ENCODE peak calls at places on chromosomes 2 and 18, in six cellular contexts. H, X, K, F, M and P are unnamed samples.
A peak's percentile ranks its signal among the peaks of the same experiment; 100 is the strongest.

GRCh38 chr2:146927080-146927714 is 917.6 kb upstream of the ACVR2A start:
- DNase-seq in H (no peak), X (no peak), K (no peak), F (peak; percentile 27), M (peak; percentile 85), P (peak; percentile 76)

GRCh38 chr2:165837122-165837521 is 43.1 kb upstream of the GALNT3 start:
- DNase-seq in H (no peak), X (no peak), K (no peak), F (no peak), M (no peak), P (no peak)

GRCh38 chr2:26148501-26148900 is 24.4 kb upstream of the GAREM2 start:
- DNase-seq in H (no peak), X (no peak), K (no peak), F (no peak), M (no peak), P (no peak)

GRCh38 chr18:36501100-36501499 is 203.6 kb downstream of the FHOD3 start:
- DNase-seq in H (no peak), X (no peak), K (no peak), F (no peak), M (no peak), P (no peak)

GRCh38 chr2:212107989-212108388 is 430.6 kb downstream of the ERBB4 start:
- DNase-seq in H (no peak), X (no peak), K (no peak), F (no peak), M (no peak), P (no peak)

GRCh38 chr2:175742367-175742766 is 259.7 kb downstream of the LNPK start:
- DNase-seq in H (no peak), X (no peak), K (no peak), F (no peak), M (peak; percentile 42), P (no peak)

GRCh38 chr18:27114842-27115241 is 70.3 kb downstream of the CHST9 start:
- DNase-seq in H (no peak), X (no peak), K (no peak), F (no peak), M (no peak), P (no peak)

GRCh38 chr18:63247506-63248394 is 71.8 kb downstream of the BCL2 start:
- DNase-seq in H (no peak), X (no peak), K (no peak), F (no peak), M (no peak), P (no peak)

GRCh38 chr2:207768168-207768890 is 1.4 kb downstream of the FZD5 start:
- DNase-seq in H (peak; percentile 86), X (peak; percentile 87), K (peak; percentile 25), F (peak; percentile 61), M (peak; percentile 34), P (peak; percentile 37)

GRCh38 chr2:126674075-126674744 is 18.3 kb downstream of the GYPC start:
- DNase-seq in H (no peak), X (no peak), K (no peak), F (no peak), M (no peak), P (no peak)
- TF ChIP-seq CTCF in H (no peak), X (no peak), K (no peak), F (no peak), M (no peak), P (no peak)

DNA sequence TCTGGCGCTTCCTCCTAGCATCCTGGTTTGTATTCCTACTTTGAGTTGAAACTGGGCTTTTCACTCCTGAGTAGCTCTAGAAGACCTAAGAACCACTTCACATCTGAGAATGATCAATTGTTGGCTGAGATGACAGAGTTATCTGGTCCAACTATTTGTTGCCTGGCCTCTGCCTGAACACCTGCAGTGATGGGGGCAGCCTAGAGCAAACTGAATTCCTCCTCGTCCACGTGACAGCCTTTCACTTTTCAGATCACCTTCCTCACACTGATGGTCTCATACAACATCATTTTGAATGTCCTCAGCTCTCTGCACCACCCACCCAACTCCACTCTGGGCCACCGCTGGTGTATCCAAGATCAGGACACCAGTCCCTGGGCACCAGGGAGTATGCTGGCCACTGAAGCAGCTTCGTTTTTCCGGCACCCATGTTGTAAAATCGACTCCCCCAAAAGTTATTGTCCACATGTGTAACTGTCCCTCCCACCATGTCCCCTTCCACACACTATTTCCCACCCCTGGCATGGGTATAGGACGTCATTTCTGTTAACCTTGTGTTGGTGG is 96.5 kb downstream of the TGOLN2 start:
- DNase-seq in H (no peak), X (no peak), K (no peak), F (no peak), M (no peak), P (no peak)
- TF ChIP-seq CTCF in H (no peak), X (no peak), K (no peak), F (no peak), M (no peak), P (no peak)

DNA sequence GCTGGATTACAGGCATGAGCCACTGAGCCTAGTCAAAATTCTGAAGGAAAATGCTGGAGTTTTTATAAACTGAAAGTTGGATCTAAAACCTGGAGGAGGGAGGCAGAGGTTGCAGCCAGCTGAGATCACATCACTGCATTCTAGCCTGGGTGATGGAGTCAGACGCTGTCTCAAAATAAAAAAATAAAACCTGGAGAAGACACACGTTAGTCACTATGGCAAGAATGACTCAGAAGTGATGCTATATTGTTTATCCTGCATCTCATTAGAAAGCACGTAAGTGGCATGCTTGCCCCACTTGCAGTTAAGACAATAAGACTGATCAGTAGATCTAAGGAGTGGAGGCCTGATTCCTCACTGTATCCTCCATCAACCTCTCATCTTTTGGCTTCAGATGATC is 106.6 kb upstream of the STON1 start:
- DNase-seq in H (no peak), X (no peak), K (no peak), F (no peak), M (peak; percentile 56), P (no peak)
- TF ChIP-seq CTCF in H (no peak), X (no peak), K (no peak), F (no peak), M (no peak), P (no peak)

GRCh38 chr2:191012845-191013616 is 940 bp downstream of the STAT1 start:
- DNase-seq in H (no peak), X (no peak), K (no peak), F (no peak), M (peak; percentile 49), P (no peak)

GRCh38 chr2:191013617-191013875 is 425 bp downstream of the STAT1 start:
- DNase-seq in H (no peak), X (no peak), K (no peak), F (no peak), M (no peak), P (no peak)

GRCh38 chr2:191014653-191015020 is 666 bp upstream of the STAT1 start:
- DNase-seq in H (no peak), X (no peak), K (no peak), F (no peak), M (no peak), P (no peak)

GRCh38 chr2:191015229-191015628 is 1.3 kb upstream of the STAT1 start:
- DNase-seq in H (no peak), X (no peak), K (no peak), F (no peak), M (no peak), P (no peak)

DNA sequence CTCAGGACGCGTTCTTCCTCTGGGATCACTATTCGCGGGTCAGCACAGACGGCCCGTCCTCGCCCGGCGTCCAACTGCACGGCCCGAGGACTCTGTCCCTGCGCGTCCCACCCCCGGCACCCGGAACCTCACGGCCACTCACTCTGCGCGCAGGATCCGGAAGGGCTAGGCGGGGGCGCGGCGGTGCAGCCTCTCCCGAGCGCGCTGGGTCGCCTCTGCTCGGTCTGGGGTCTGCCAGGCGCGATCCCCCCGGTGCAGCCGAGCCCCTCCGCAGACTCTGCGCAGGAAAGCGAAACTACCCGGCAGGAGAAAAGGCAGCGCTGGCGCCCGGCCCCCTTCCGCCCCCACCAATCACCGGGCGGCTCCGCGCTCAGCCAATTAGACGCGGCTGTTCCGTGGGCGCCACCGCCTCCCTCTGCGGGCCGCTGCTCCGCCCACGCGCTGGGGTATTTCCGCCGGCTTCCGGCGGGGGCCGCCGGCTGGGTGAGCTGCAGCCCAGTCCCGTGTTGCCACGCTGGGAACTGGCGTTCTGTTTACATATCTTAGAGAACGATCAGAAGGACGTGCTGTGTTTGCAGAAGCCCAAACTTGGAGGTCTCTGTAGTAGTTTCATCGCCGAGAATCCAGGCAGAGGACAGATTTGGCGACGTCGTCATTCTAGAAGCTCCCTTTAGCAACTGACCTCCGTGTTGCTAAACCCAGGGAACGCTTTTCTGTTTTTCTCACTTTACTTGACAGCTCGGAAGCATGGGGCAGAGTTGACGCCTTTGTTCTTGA is at the start of gene STAT1:
- DNase-seq in H (peak; percentile 97), X (peak; percentile 96), K (peak; percentile 92), F (peak; percentile 95), M (peak; percentile 90), P (peak; percentile 97)
- TF ChIP-seq CTCF in H (peak; percentile 48), X (no peak), K (no peak), F (peak; percentile 41), M (no peak), P (no peak)

GRCh38 chr2:37417321-37417720 is 72.9 kb downstream of the QPCT start:
- DNase-seq in H (no peak), X (no peak), K (no peak), F (no peak), M (no peak), P (no peak)

GRCh38 chr2:37412201-37412600 is 67.8 kb downstream of the QPCT start:
- DNase-seq in H (no peak), X (no peak), K (no peak), F (no peak), M (no peak), P (no peak)

GRCh38 chr2:37414470-37414949 is 70.1 kb downstream of the QPCT start:
- DNase-seq in H (no peak), X (no peak), K (no peak), F (no peak), M (peak; percentile 86), P (no peak)

GRCh38 chr2:37418956-37419355 is 74.5 kb downstream of the QPCT start:
- DNase-seq in H (no peak), X (no peak), K (no peak), F (no peak), M (no peak), P (no peak)

GRCh38 chr2:37415128-37415817 is 70.8 kb downstream of the QPCT start:
- DNase-seq in H (no peak), X (no peak), K (no peak), F (no peak), M (peak; percentile 66), P (no peak)
- TF ChIP-seq CTCF in H (no peak), X (no peak), K (no peak), F (no peak), M (no peak), P (no peak)

DNA sequence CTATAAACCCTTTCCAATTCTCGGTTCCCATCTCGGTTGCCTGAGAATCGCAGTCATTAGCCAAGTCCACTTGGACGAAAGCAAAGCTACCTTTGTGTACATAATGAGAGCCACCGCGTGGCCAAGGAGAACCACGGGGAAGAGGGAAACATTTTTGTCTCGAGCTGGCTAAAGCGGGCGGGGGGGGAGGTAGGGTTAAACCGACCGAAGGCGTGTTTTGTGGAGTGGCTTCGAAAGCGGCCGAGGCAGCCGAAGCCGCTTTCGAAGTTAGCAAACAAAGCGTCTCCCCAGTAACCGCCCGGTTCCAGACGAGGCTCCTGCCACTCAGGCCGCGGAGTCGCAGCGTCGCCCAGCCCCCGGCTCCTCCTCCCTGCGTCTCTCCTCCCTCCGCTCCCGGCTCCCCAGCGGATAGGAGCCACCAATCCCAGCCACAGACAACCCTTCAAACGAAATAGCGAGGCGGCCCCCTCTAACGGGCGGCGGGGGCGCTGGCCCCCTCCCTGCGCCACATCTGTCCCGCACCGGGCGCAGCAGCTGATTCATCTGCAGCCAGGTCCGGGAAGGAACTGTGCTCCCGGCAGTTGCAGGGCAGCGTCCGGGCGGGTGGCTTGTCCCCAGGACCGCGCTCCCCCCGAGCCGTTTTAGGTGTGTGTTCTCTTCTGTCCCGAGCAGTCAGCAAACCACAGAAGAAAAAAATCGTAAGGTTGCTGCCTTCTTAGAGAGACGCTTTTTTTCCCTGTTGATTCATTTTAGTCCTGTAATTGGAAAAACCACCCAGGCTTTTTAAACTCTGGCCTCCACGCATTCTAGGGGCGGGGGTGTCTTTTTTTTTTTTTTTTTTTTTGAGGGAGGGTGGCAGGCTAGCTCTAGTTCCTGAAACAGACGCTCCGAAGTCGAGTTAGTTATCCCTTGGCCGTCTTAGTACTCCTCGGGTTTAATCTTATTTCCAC is 1.8 kb upstream of the TGIF1 start:
- DNase-seq in H (peak; percentile 96), X (peak; percentile 97), K (peak; percentile 87), F (peak; percentile 95), M (peak; percentile 97), P (peak; percentile 97)
- TF ChIP-seq CTCF in H (no peak), X (no peak), K (no peak), F (no peak), M (peak; percentile 10), P (no peak)